ENCODE peak calls at places on chromosome 5, in four cellular contexts. X is GM23338; K is stimulated activated CD4-positive, alpha-beta T cell treated with anti-CD3 and anti-CD28 coated beads, Interleukin-1b, Interleukin-23, amount 100 ng/mL, for 4 hours; J is AG08396. Y is an unnamed sample.

GRCh38 chr5:150544606-150545219 is 36.8 kb downstream of the NDST1 start:
- DNase-seq in X (peak), J (peak), K (peak), Y (no peak)

GRCh38 chr5:125227333-125228075 is 481.1 kb upstream of the ZNF608 start:
- DNase-seq in X (peak), J (no peak), K (no peak), Y (no peak)

GRCh38 chr5:1444361-1445189 is 665 bp downstream of the SLC6A3 start:
- DNase-seq in K (no peak), X (peak), J (no peak), Y (peak)

GRCh38 chr5:54799645-54800044 is 185.7 kb downstream of the ESM1 start:
- DNase-seq in X (no peak), K (no peak), J (no peak), Y (no peak)

GRCh38 chr5:111548312-111548930 is 36.1 kb upstream of the STARD4 start:
- DNase-seq in X (no peak), K (no peak), J (no peak), Y (no peak)

GRCh38 chr5:119578937-119579336 is 50.4 kb upstream of the FAM170A start:
- DNase-seq in K (no peak), X (peak), J (no peak), Y (no peak)

GRCh38 chr5:76714771-76715483 is 999 bp upstream of the F2R start:
- DNase-seq in J (no peak), X (peak), K (no peak), Y (peak)

GRCh38 chr5:143986567-143987242 is 174.7 kb downstream of the HMHB1 start:
- DNase-seq in X (no peak), J (peak), K (no peak), Y (no peak)

GRCh38 chr5:110413856-110414255 is 312.6 kb downstream of the TMEM232 start:
- DNase-seq in J (no peak), X (no peak), K (no peak), Y (no peak)

GRCh38 chr5:148751025-148751424 is 75.4 kb upstream of the ADRB2 start:
- DNase-seq in X (no peak), K (no peak), J (no peak), Y (no peak)

GRCh38 chr5:10288600-10289213 is 19.0 kb downstream of the CMBL start:
- DNase-seq in J (no peak), X (no peak), K (peak), Y (no peak)

GRCh38 chr5:77784735-77785134 is 8.6 kb upstream of the TBCA start:
- DNase-seq in X (no peak), K (no peak), J (no peak), Y (no peak)

GRCh38 chr5:74576941-74577456 is 63.5 kb downstream of the ENC1 start:
- DNase-seq in X (no peak), K (no peak), J (peak), Y (no peak)

GRCh38 chr5:73816656-73817420 is 190.8 kb downstream of the ARHGEF28 start:
- DNase-seq in X (no peak), J (peak), K (no peak), Y (no peak)

GRCh38 chr5:143263272-143263810 is 140.1 kb downstream of the NR3C1 start:
- DNase-seq in X (no peak), J (no peak), K (no peak), Y (no peak)

GRCh38 chr5:109619024-109619460 is 70.7 kb upstream of the MAN2A1 start:
- DNase-seq in K (no peak), X (no peak), J (no peak), Y (no peak)

GRCh38 chr5:38347040-38347763 is 88.8 kb downstream of the EGFLAM start:
- DNase-seq in K (no peak), J (peak), X (no peak), Y (no peak)

GRCh38 chr5:37851305-37851704 is 11.5 kb upstream of the GDNF start:
- DNase-seq in K (no peak), J (no peak), X (no peak), Y (no peak)

GRCh38 chr5:148973455-148973854 is 89.4 kb downstream of the SH3TC2 start:
- DNase-seq in K (no peak), X (no peak), J (no peak), Y (no peak)

GRCh38 chr5:8102714-8103113 is 233.8 kb downstream of the MTRR start:
- DNase-seq in K (no peak), X (no peak), J (no peak), Y (no peak)

GRCh38 chr5:90873033-90873517 is 314.5 kb downstream of the ADGRV1 start:
- DNase-seq in K (no peak), X (no peak), J (no peak), Y (no peak)

GRCh38 chr5:139788294-139788875 is 7.2 kb upstream of the PSD2 start:
- DNase-seq in J (peak), K (no peak), X (peak), Y (no peak)

GRCh38 chr5:173657745-173658422 is 41.4 kb upstream of the BOD1 start:
- DNase-seq in J (no peak), X (no peak), K (no peak), Y (no peak)

GRCh38 chr5:2739360-2740050 is 12.0 kb downstream of the IRX2 start:
- DNase-seq in K (no peak), X (peak), J (no peak), Y (no peak)

GRCh38 chr5:133612021-133612860 is at the start of gene FSTL4:
- DNase-seq in X (peak), J (no peak), K (no peak), Y (no peak)

GRCh38 chr5:149141957-149142851 is 911 bp downstream of the ABLIM3 start:
- DNase-seq in X (peak), J (no peak), K (no peak), Y (no peak)

GRCh38 chr5:142500506-142500905 is 175.7 kb upstream of the SPRY4 start:
- DNase-seq in J (no peak), K (no peak), X (no peak), Y (no peak)

GRCh38 chr5:105501315-105501714 is 1938.7 kb upstream of the NUDT12 start:
- DNase-seq in J (no peak), K (no peak), X (no peak), Y (no peak)

GRCh38 chr5:140145818-140146522 is 20.2 kb downstream of the IGIP start:
- DNase-seq in K (peak), X (peak), J (peak), Y (peak)

GRCh38 chr5:1987471-1987870 is 104.7 kb upstream of the IRX4 start:
- DNase-seq in J (no peak), K (no peak), X (no peak), Y (no peak)

GRCh38 chr5:94618029-94618492 is 343 bp downstream of the KIAA0825 start:
- DNase-seq in J (peak), K (no peak), X (peak), Y (no peak)

Y was measured in activated gamma-delta T cell.